ENCODE peak calls at places on chromosome X, in nine cellular contexts. One of them, this sample, is unnamed.

GRCh38 chrX:105331244-105331643 is 110.8 kb upstream of the TEX13A start:
- DNase-seq in GM23248: no peak
- DNase-seq in activated T-cell treated with anti-CD3 and anti-CD28 coated beads, Interleukin-2, amount 50 U/mL, for 72 hours: no peak
- DNase-seq in effector CD4-positive, alpha-beta T cell: no peak
- DNase-seq in neuronal stem cell: no peak
- DNase-seq in endothelial cell of umbilical vein: no peak
- DNase-seq in effector memory CD8-positive, alpha-beta T cell: no peak
- DNase-seq in anterior cingulate cortex: no peak
- DNase-seq in stimulated activated CD8-positive, alpha-beta memory T cell treated with anti-CD3 and anti-CD28 coated beads, Interleukin-2, amount 100 ng/mL, for 1 hour: no peak
- DNase-seq in this sample: no peak

GRCh38 chrX:103149652-103150051 is 56.7 kb upstream of the NXF3 start:
- DNase-seq in activated T-cell treated with anti-CD3 and anti-CD28 coated beads, Interleukin-2, amount 50 U/mL, for 72 hours: no peak
- DNase-seq in GM23248: no peak
- DNase-seq in anterior cingulate cortex: no peak
- DNase-seq in effector memory CD8-positive, alpha-beta T cell: no peak
- DNase-seq in stimulated activated CD8-positive, alpha-beta memory T cell treated with anti-CD3 and anti-CD28 coated beads, Interleukin-2, amount 100 ng/mL, for 1 hour: no peak
- DNase-seq in effector CD4-positive, alpha-beta T cell: no peak
- DNase-seq in endothelial cell of umbilical vein: no peak
- DNase-seq in neuronal stem cell: no peak
- DNase-seq in this sample: no peak

GRCh38 chrX:19344207-19344534 is 444 bp downstream of the PDHA1 start:
- DNase-seq in effector CD4-positive, alpha-beta T cell: no peak
- DNase-seq in GM23248: peak; percentile 57
- DNase-seq in neuronal stem cell: no peak
- DNase-seq in effector memory CD8-positive, alpha-beta T cell: no peak
- DNase-seq in stimulated activated CD8-positive, alpha-beta memory T cell treated with anti-CD3 and anti-CD28 coated beads, Interleukin-2, amount 100 ng/mL, for 1 hour: no peak
- DNase-seq in anterior cingulate cortex: no peak
- DNase-seq in endothelial cell of umbilical vein: peak; percentile 1
- DNase-seq in activated T-cell treated with anti-CD3 and anti-CD28 coated beads, Interleukin-2, amount 50 U/mL, for 72 hours: no peak
- DNase-seq in this sample: no peak

GRCh38 chrX:153830632-153831434 is 489 bp upstream of the PDZD4 start:
- DNase-seq in endothelial cell of umbilical vein: no peak
- DNase-seq in neuronal stem cell: no peak
- DNase-seq in effector CD4-positive, alpha-beta T cell: no peak
- DNase-seq in effector memory CD8-positive, alpha-beta T cell: no peak
- DNase-seq in GM23248: peak; percentile 11
- DNase-seq in activated T-cell treated with anti-CD3 and anti-CD28 coated beads, Interleukin-2, amount 50 U/mL, for 72 hours: no peak
- DNase-seq in anterior cingulate cortex: no peak
- DNase-seq in stimulated activated CD8-positive, alpha-beta memory T cell treated with anti-CD3 and anti-CD28 coated beads, Interleukin-2, amount 100 ng/mL, for 1 hour: no peak
- DNase-seq in this sample: no peak

GRCh38 chrX:21735038-21735752 is 22.7 kb downstream of the SMPX start:
- DNase-seq in activated T-cell treated with anti-CD3 and anti-CD28 coated beads, Interleukin-2, amount 50 U/mL, for 72 hours: no peak
- DNase-seq in neuronal stem cell: no peak
- DNase-seq in endothelial cell of umbilical vein: no peak
- DNase-seq in effector memory CD8-positive, alpha-beta T cell: no peak
- DNase-seq in anterior cingulate cortex: no peak
- DNase-seq in effector CD4-positive, alpha-beta T cell: no peak
- DNase-seq in GM23248: peak; percentile 76
- DNase-seq in stimulated activated CD8-positive, alpha-beta memory T cell treated with anti-CD3 and anti-CD28 coated beads, Interleukin-2, amount 100 ng/mL, for 1 hour: no peak
- DNase-seq in this sample: no peak

GRCh38 chrX:24498975-24499374 is 33.9 kb downstream of the PDK3 start:
- DNase-seq in stimulated activated CD8-positive, alpha-beta memory T cell treated with anti-CD3 and anti-CD28 coated beads, Interleukin-2, amount 100 ng/mL, for 1 hour: no peak
- DNase-seq in effector memory CD8-positive, alpha-beta T cell: no peak
- DNase-seq in anterior cingulate cortex: no peak
- DNase-seq in GM23248: peak; percentile 20
- DNase-seq in endothelial cell of umbilical vein: peak; percentile 21
- DNase-seq in neuronal stem cell: no peak
- DNase-seq in activated T-cell treated with anti-CD3 and anti-CD28 coated beads, Interleukin-2, amount 50 U/mL, for 72 hours: no peak
- DNase-seq in effector CD4-positive, alpha-beta T cell: no peak
- DNase-seq in this sample: peak; percentile 28

GRCh38 chrX:55778322-55778721 is 60.8 kb downstream of the RRAGB start:
- DNase-seq in GM23248: peak; percentile 14
- DNase-seq in stimulated activated CD8-positive, alpha-beta memory T cell treated with anti-CD3 and anti-CD28 coated beads, Interleukin-2, amount 100 ng/mL, for 1 hour: no peak
- DNase-seq in neuronal stem cell: no peak
- DNase-seq in effector memory CD8-positive, alpha-beta T cell: no peak
- DNase-seq in endothelial cell of umbilical vein: no peak
- DNase-seq in effector CD4-positive, alpha-beta T cell: no peak
- DNase-seq in anterior cingulate cortex: no peak
- DNase-seq in activated T-cell treated with anti-CD3 and anti-CD28 coated beads, Interleukin-2, amount 50 U/mL, for 72 hours: no peak
- DNase-seq in this sample: no peak

GRCh38 chrX:68841251-68842049 is 12.6 kb downstream of the EFNB1 start:
- DNase-seq in endothelial cell of umbilical vein: no peak
- DNase-seq in effector memory CD8-positive, alpha-beta T cell: no peak
- DNase-seq in anterior cingulate cortex: no peak
- DNase-seq in GM23248: no peak
- DNase-seq in activated T-cell treated with anti-CD3 and anti-CD28 coated beads, Interleukin-2, amount 50 U/mL, for 72 hours: no peak
- DNase-seq in effector CD4-positive, alpha-beta T cell: no peak
- DNase-seq in stimulated activated CD8-positive, alpha-beta memory T cell treated with anti-CD3 and anti-CD28 coated beads, Interleukin-2, amount 100 ng/mL, for 1 hour: no peak
- DNase-seq in neuronal stem cell: no peak
- DNase-seq in this sample: no peak

GRCh38 chrX:39886282-39886681 is 211.5 kb downstream of the BCOR start:
- DNase-seq in stimulated activated CD8-positive, alpha-beta memory T cell treated with anti-CD3 and anti-CD28 coated beads, Interleukin-2, amount 100 ng/mL, for 1 hour: no peak
- DNase-seq in effector memory CD8-positive, alpha-beta T cell: no peak
- DNase-seq in neuronal stem cell: no peak
- DNase-seq in anterior cingulate cortex: peak; percentile 15
- DNase-seq in activated T-cell treated with anti-CD3 and anti-CD28 coated beads, Interleukin-2, amount 50 U/mL, for 72 hours: no peak
- DNase-seq in endothelial cell of umbilical vein: no peak
- DNase-seq in effector CD4-positive, alpha-beta T cell: no peak
- DNase-seq in GM23248: peak; percentile 18
- DNase-seq in this sample: no peak

GRCh38 chrX:100654256-100654655 is 10.3 kb downstream of the SRPX2 start:
- DNase-seq in effector memory CD8-positive, alpha-beta T cell: no peak
- DNase-seq in anterior cingulate cortex: no peak
- DNase-seq in neuronal stem cell: no peak
- DNase-seq in GM23248: peak; percentile 54
- DNase-seq in activated T-cell treated with anti-CD3 and anti-CD28 coated beads, Interleukin-2, amount 50 U/mL, for 72 hours: no peak
- DNase-seq in effector CD4-positive, alpha-beta T cell: no peak
- DNase-seq in stimulated activated CD8-positive, alpha-beta memory T cell treated with anti-CD3 and anti-CD28 coated beads, Interleukin-2, amount 100 ng/mL, for 1 hour: no peak
- DNase-seq in endothelial cell of umbilical vein: peak; percentile 46
- DNase-seq in this sample: no peak

GRCh38 chrX:39848243-39848642 is 249.5 kb downstream of the BCOR start:
- DNase-seq in neuronal stem cell: no peak
- DNase-seq in GM23248: no peak
- DNase-seq in effector memory CD8-positive, alpha-beta T cell: no peak
- DNase-seq in anterior cingulate cortex: no peak
- DNase-seq in activated T-cell treated with anti-CD3 and anti-CD28 coated beads, Interleukin-2, amount 50 U/mL, for 72 hours: no peak
- DNase-seq in effector CD4-positive, alpha-beta T cell: no peak
- DNase-seq in endothelial cell of umbilical vein: peak; percentile 26
- DNase-seq in stimulated activated CD8-positive, alpha-beta memory T cell treated with anti-CD3 and anti-CD28 coated beads, Interleukin-2, amount 100 ng/mL, for 1 hour: no peak
- DNase-seq in this sample: no peak

GRCh38 chrX:19774905-19775304 is 112.5 kb downstream of the SH3KBP1 start:
- DNase-seq in activated T-cell treated with anti-CD3 and anti-CD28 coated beads, Interleukin-2, amount 50 U/mL, for 72 hours: no peak
- DNase-seq in effector memory CD8-positive, alpha-beta T cell: no peak
- DNase-seq in endothelial cell of umbilical vein: no peak
- DNase-seq in anterior cingulate cortex: no peak
- DNase-seq in stimulated activated CD8-positive, alpha-beta memory T cell treated with anti-CD3 and anti-CD28 coated beads, Interleukin-2, amount 100 ng/mL, for 1 hour: no peak
- DNase-seq in GM23248: no peak
- DNase-seq in neuronal stem cell: no peak
- DNase-seq in effector CD4-positive, alpha-beta T cell: no peak
- DNase-seq in this sample: no peak

GRCh38 chrX:40943093-40943641 is 142.1 kb upstream of the USP9X start:
- DNase-seq in GM23248: no peak
- DNase-seq in endothelial cell of umbilical vein: no peak
- DNase-seq in stimulated activated CD8-positive, alpha-beta memory T cell treated with anti-CD3 and anti-CD28 coated beads, Interleukin-2, amount 100 ng/mL, for 1 hour: no peak
- DNase-seq in activated T-cell treated with anti-CD3 and anti-CD28 coated beads, Interleukin-2, amount 50 U/mL, for 72 hours: no peak
- DNase-seq in neuronal stem cell: no peak
- DNase-seq in effector CD4-positive, alpha-beta T cell: no peak
- DNase-seq in anterior cingulate cortex: no peak
- DNase-seq in effector memory CD8-positive, alpha-beta T cell: no peak
- DNase-seq in this sample: no peak

GRCh38 chrX:40735318-40736169 is at the start of gene MED14:
- DNase-seq in activated T-cell treated with anti-CD3 and anti-CD28 coated beads, Interleukin-2, amount 50 U/mL, for 72 hours: peak; percentile 97
- DNase-seq in effector CD4-positive, alpha-beta T cell: peak; percentile 95
- DNase-seq in stimulated activated CD8-positive, alpha-beta memory T cell treated with anti-CD3 and anti-CD28 coated beads, Interleukin-2, amount 100 ng/mL, for 1 hour: peak; percentile 80
- DNase-seq in neuronal stem cell: peak; percentile 75
- DNase-seq in endothelial cell of umbilical vein: peak; percentile 89
- DNase-seq in GM23248: peak; percentile 89
- DNase-seq in effector memory CD8-positive, alpha-beta T cell: peak; percentile 86
- DNase-seq in anterior cingulate cortex: peak; percentile 79
- DNase-seq in this sample: peak; percentile 92

GRCh38 chrX:1281511-1281910 is 12.9 kb downstream of the CSF2RA start:
- DNase-seq in effector CD4-positive, alpha-beta T cell: no peak
- DNase-seq in endothelial cell of umbilical vein: no peak
- DNase-seq in neuronal stem cell: no peak
- DNase-seq in activated T-cell treated with anti-CD3 and anti-CD28 coated beads, Interleukin-2, amount 50 U/mL, for 72 hours: no peak
- DNase-seq in effector memory CD8-positive, alpha-beta T cell: no peak
- DNase-seq in anterior cingulate cortex: no peak
- DNase-seq in GM23248: peak; percentile 65
- DNase-seq in stimulated activated CD8-positive, alpha-beta memory T cell treated with anti-CD3 and anti-CD28 coated beads, Interleukin-2, amount 100 ng/mL, for 1 hour: no peak
- DNase-seq in this sample: no peak

GRCh38 chrX:110125435-110125834 is 122.5 kb downstream of the TMEM164 start:
- DNase-seq in anterior cingulate cortex: no peak
- DNase-seq in GM23248: no peak
- DNase-seq in stimulated activated CD8-positive, alpha-beta memory T cell treated with anti-CD3 and anti-CD28 coated beads, Interleukin-2, amount 100 ng/mL, for 1 hour: no peak
- DNase-seq in activated T-cell treated with anti-CD3 and anti-CD28 coated beads, Interleukin-2, amount 50 U/mL, for 72 hours: no peak
- DNase-seq in effector CD4-positive, alpha-beta T cell: no peak
- DNase-seq in effector memory CD8-positive, alpha-beta T cell: no peak
- DNase-seq in endothelial cell of umbilical vein: peak; percentile 15
- DNase-seq in neuronal stem cell: no peak
- DNase-seq in this sample: no peak

This sample was measured in B cell.